ENCODE peak calls at places on chromosomes 16 and 17, in eight cellular contexts. One of them, this sample, is unnamed.

GRCh38 chr17:7988750-7989178 is 13.7 kb upstream of the GUCY2D start:
- DNase-seq in stimulated activated CD4-positive, alpha-beta T cell treated with anti-CD3 and anti-CD28 coated beads, Interleukin-1b, Interleukin-23, amount 100 ng/mL, for 1 hour: no peak
- DNase-seq in NCI-H2081: peak; percentile 62
- DNase-seq in RWPE1: peak; percentile 55
- DNase-seq in ELF-1: no peak
- DNase-seq in amniotic epithelial cell: peak; percentile 87
- DNase-seq in effector CD4-positive, alpha-beta T cell: peak; percentile 62
- DNase-seq in HFFc6: peak; percentile 91
- DNase-seq in this sample: peak; percentile 86

GRCh38 chr17:72535346-72535745 is 414.5 kb downstream of the SOX9 start:
- DNase-seq in stimulated activated CD4-positive, alpha-beta T cell treated with anti-CD3 and anti-CD28 coated beads, Interleukin-1b, Interleukin-23, amount 100 ng/mL, for 1 hour: no peak
- DNase-seq in NCI-H2081: no peak
- DNase-seq in RWPE1: no peak
- DNase-seq in ELF-1: no peak
- DNase-seq in amniotic epithelial cell: no peak
- DNase-seq in effector CD4-positive, alpha-beta T cell: no peak
- DNase-seq in HFFc6: no peak
- DNase-seq in this sample: no peak

GRCh38 chr17:21460358-21460757 is 84.2 kb downstream of the KCNJ12 start:
- DNase-seq in stimulated activated CD4-positive, alpha-beta T cell treated with anti-CD3 and anti-CD28 coated beads, Interleukin-1b, Interleukin-23, amount 100 ng/mL, for 1 hour: no peak
- DNase-seq in NCI-H2081: no peak
- DNase-seq in RWPE1: no peak
- DNase-seq in ELF-1: no peak
- DNase-seq in amniotic epithelial cell: peak; percentile 90
- DNase-seq in effector CD4-positive, alpha-beta T cell: no peak
- DNase-seq in HFFc6: peak; percentile 22
- DNase-seq in this sample: no peak

GRCh38 chr16:15643453-15644305 is 725 bp upstream of the MARF1 start:
- DNase-seq in stimulated activated CD4-positive, alpha-beta T cell treated with anti-CD3 and anti-CD28 coated beads, Interleukin-1b, Interleukin-23, amount 100 ng/mL, for 1 hour: no peak
- DNase-seq in NCI-H2081: peak; percentile 53
- DNase-seq in RWPE1: peak; percentile 21
- DNase-seq in ELF-1: no peak
- DNase-seq in amniotic epithelial cell: peak; percentile 60
- DNase-seq in effector CD4-positive, alpha-beta T cell: no peak
- DNase-seq in HFFc6: peak; percentile 73
- DNase-seq in this sample: peak; percentile 45

GRCh38 chr16:84606081-84606875 is 11.6 kb downstream of the COTL1 start:
- DNase-seq in stimulated activated CD4-positive, alpha-beta T cell treated with anti-CD3 and anti-CD28 coated beads, Interleukin-1b, Interleukin-23, amount 100 ng/mL, for 1 hour: no peak
- DNase-seq in NCI-H2081: no peak
- DNase-seq in RWPE1: no peak
- DNase-seq in ELF-1: no peak
- DNase-seq in amniotic epithelial cell: no peak
- DNase-seq in effector CD4-positive, alpha-beta T cell: no peak
- DNase-seq in HFFc6: no peak
- DNase-seq in this sample: no peak

GRCh38 chr17:48625502-48626201 is 506 bp downstream of the HOXB9 start:
- DNase-seq in stimulated activated CD4-positive, alpha-beta T cell treated with anti-CD3 and anti-CD28 coated beads, Interleukin-1b, Interleukin-23, amount 100 ng/mL, for 1 hour: no peak
- DNase-seq in NCI-H2081: peak; percentile 56
- DNase-seq in RWPE1: peak; percentile 69
- DNase-seq in ELF-1: peak; percentile 85
- DNase-seq in amniotic epithelial cell: no peak
- DNase-seq in effector CD4-positive, alpha-beta T cell: no peak
- DNase-seq in HFFc6: no peak
- DNase-seq in this sample: peak; percentile 23

GRCh38 chr17:77209330-77209748 is 68.6 kb downstream of the SEC14L1 start:
- DNase-seq in stimulated activated CD4-positive, alpha-beta T cell treated with anti-CD3 and anti-CD28 coated beads, Interleukin-1b, Interleukin-23, amount 100 ng/mL, for 1 hour: no peak
- DNase-seq in NCI-H2081: peak; percentile 74
- DNase-seq in RWPE1: no peak
- DNase-seq in ELF-1: no peak
- DNase-seq in amniotic epithelial cell: no peak
- DNase-seq in effector CD4-positive, alpha-beta T cell: no peak
- DNase-seq in HFFc6: no peak
- DNase-seq in this sample: no peak

GRCh38 chr17:20989991-20990855 is 52.6 kb downstream of the USP22 start:
- DNase-seq in stimulated activated CD4-positive, alpha-beta T cell treated with anti-CD3 and anti-CD28 coated beads, Interleukin-1b, Interleukin-23, amount 100 ng/mL, for 1 hour: no peak
- DNase-seq in NCI-H2081: no peak
- DNase-seq in RWPE1: no peak
- DNase-seq in ELF-1: no peak
- DNase-seq in amniotic epithelial cell: no peak
- DNase-seq in effector CD4-positive, alpha-beta T cell: no peak
- DNase-seq in HFFc6: no peak
- DNase-seq in this sample: no peak

GRCh38 chr17:83204230-83204725 is 124.9 kb downstream of the METRNL start:
- DNase-seq in stimulated activated CD4-positive, alpha-beta T cell treated with anti-CD3 and anti-CD28 coated beads, Interleukin-1b, Interleukin-23, amount 100 ng/mL, for 1 hour: no peak
- DNase-seq in NCI-H2081: no peak
- DNase-seq in RWPE1: no peak
- DNase-seq in ELF-1: no peak
- DNase-seq in amniotic epithelial cell: no peak
- DNase-seq in effector CD4-positive, alpha-beta T cell: no peak
- DNase-seq in HFFc6: no peak
- DNase-seq in this sample: no peak

GRCh38 chr17:80347948-80348351 is 67.0 kb upstream of the ENDOV start:
- DNase-seq in stimulated activated CD4-positive, alpha-beta T cell treated with anti-CD3 and anti-CD28 coated beads, Interleukin-1b, Interleukin-23, amount 100 ng/mL, for 1 hour: no peak
- DNase-seq in NCI-H2081: no peak
- DNase-seq in RWPE1: no peak
- DNase-seq in ELF-1: no peak
- DNase-seq in amniotic epithelial cell: no peak
- DNase-seq in effector CD4-positive, alpha-beta T cell: no peak
- DNase-seq in HFFc6: no peak
- DNase-seq in this sample: no peak

GRCh38 chr16:29839822-29840221 is 19.6 kb downstream of the MVP start:
- DNase-seq in stimulated activated CD4-positive, alpha-beta T cell treated with anti-CD3 and anti-CD28 coated beads, Interleukin-1b, Interleukin-23, amount 100 ng/mL, for 1 hour: no peak
- DNase-seq in NCI-H2081: no peak
- DNase-seq in RWPE1: no peak
- DNase-seq in ELF-1: no peak
- DNase-seq in amniotic epithelial cell: peak; percentile 74
- DNase-seq in effector CD4-positive, alpha-beta T cell: no peak
- DNase-seq in HFFc6: no peak
- DNase-seq in this sample: no peak

GRCh38 chr16:86751081-86752030 is 173.0 kb downstream of the FOXL1 start:
- DNase-seq in stimulated activated CD4-positive, alpha-beta T cell treated with anti-CD3 and anti-CD28 coated beads, Interleukin-1b, Interleukin-23, amount 100 ng/mL, for 1 hour: no peak
- DNase-seq in NCI-H2081: no peak
- DNase-seq in RWPE1: peak; percentile 63
- DNase-seq in ELF-1: no peak
- DNase-seq in amniotic epithelial cell: peak; percentile 86
- DNase-seq in effector CD4-positive, alpha-beta T cell: no peak
- DNase-seq in HFFc6: peak; percentile 78
- DNase-seq in this sample: peak; percentile 73

GRCh38 chr17:82846061-82846691 is 6.4 kb upstream of the ZNF750 start:
- DNase-seq in stimulated activated CD4-positive, alpha-beta T cell treated with anti-CD3 and anti-CD28 coated beads, Interleukin-1b, Interleukin-23, amount 100 ng/mL, for 1 hour: no peak
- DNase-seq in NCI-H2081: no peak
- DNase-seq in RWPE1: no peak
- DNase-seq in ELF-1: no peak
- DNase-seq in amniotic epithelial cell: no peak
- DNase-seq in effector CD4-positive, alpha-beta T cell: no peak
- DNase-seq in HFFc6: no peak
- DNase-seq in this sample: no peak

GRCh38 chr17:81676906-81677305 is 6.7 kb downstream of the ARL16 start:
- DNase-seq in stimulated activated CD4-positive, alpha-beta T cell treated with anti-CD3 and anti-CD28 coated beads, Interleukin-1b, Interleukin-23, amount 100 ng/mL, for 1 hour: no peak
- DNase-seq in NCI-H2081: no peak
- DNase-seq in RWPE1: no peak
- DNase-seq in ELF-1: no peak
- DNase-seq in amniotic epithelial cell: no peak
- DNase-seq in effector CD4-positive, alpha-beta T cell: no peak
- DNase-seq in HFFc6: no peak
- DNase-seq in this sample: peak; percentile 27

GRCh38 chr16:3792472-3793012 is 75.2 kb upstream of the TRAP1 start:
- DNase-seq in stimulated activated CD4-positive, alpha-beta T cell treated with anti-CD3 and anti-CD28 coated beads, Interleukin-1b, Interleukin-23, amount 100 ng/mL, for 1 hour: no peak
- DNase-seq in NCI-H2081: no peak
- DNase-seq in RWPE1: no peak
- DNase-seq in ELF-1: no peak
- DNase-seq in amniotic epithelial cell: no peak
- DNase-seq in effector CD4-positive, alpha-beta T cell: no peak
- DNase-seq in HFFc6: no peak
- DNase-seq in this sample: no peak

GRCh38 chr17:6789146-6789545 is 13.1 kb downstream of the FBXO39 start:
- DNase-seq in stimulated activated CD4-positive, alpha-beta T cell treated with anti-CD3 and anti-CD28 coated beads, Interleukin-1b, Interleukin-23, amount 100 ng/mL, for 1 hour: no peak
- DNase-seq in NCI-H2081: no peak
- DNase-seq in RWPE1: no peak
- DNase-seq in ELF-1: no peak
- DNase-seq in amniotic epithelial cell: no peak
- DNase-seq in effector CD4-positive, alpha-beta T cell: no peak
- DNase-seq in HFFc6: no peak
- DNase-seq in this sample: peak; percentile 72

GRCh38 chr17:57107498-57108101 is 22.6 kb downstream of the AKAP1 start:
- DNase-seq in stimulated activated CD4-positive, alpha-beta T cell treated with anti-CD3 and anti-CD28 coated beads, Interleukin-1b, Interleukin-23, amount 100 ng/mL, for 1 hour: no peak
- DNase-seq in NCI-H2081: no peak
- DNase-seq in RWPE1: peak; percentile 30
- DNase-seq in ELF-1: no peak
- DNase-seq in amniotic epithelial cell: peak; percentile 42
- DNase-seq in effector CD4-positive, alpha-beta T cell: no peak
- DNase-seq in HFFc6: peak; percentile 65
- DNase-seq in this sample: peak; percentile 78

GRCh38 chr17:35918665-35919064 is 11.9 kb downstream of the RDM1 start:
- DNase-seq in stimulated activated CD4-positive, alpha-beta T cell treated with anti-CD3 and anti-CD28 coated beads, Interleukin-1b, Interleukin-23, amount 100 ng/mL, for 1 hour: no peak
- DNase-seq in NCI-H2081: no peak
- DNase-seq in RWPE1: no peak
- DNase-seq in ELF-1: no peak
- DNase-seq in amniotic epithelial cell: no peak
- DNase-seq in effector CD4-positive, alpha-beta T cell: no peak
- DNase-seq in HFFc6: no peak
- DNase-seq in this sample: peak; percentile 34

GRCh38 chr17:61488878-61489718 is 36.9 kb downstream of the TBX4 start:
- DNase-seq in stimulated activated CD4-positive, alpha-beta T cell treated with anti-CD3 and anti-CD28 coated beads, Interleukin-1b, Interleukin-23, amount 100 ng/mL, for 1 hour: no peak
- DNase-seq in NCI-H2081: no peak
- DNase-seq in RWPE1: no peak
- DNase-seq in ELF-1: no peak
- DNase-seq in amniotic epithelial cell: no peak
- DNase-seq in effector CD4-positive, alpha-beta T cell: no peak
- DNase-seq in HFFc6: no peak
- DNase-seq in this sample: no peak

GRCh38 chr17:16322636-16323035 is 30.6 kb downstream of the CENPV start:
- DNase-seq in stimulated activated CD4-positive, alpha-beta T cell treated with anti-CD3 and anti-CD28 coated beads, Interleukin-1b, Interleukin-23, amount 100 ng/mL, for 1 hour: no peak
- DNase-seq in NCI-H2081: no peak
- DNase-seq in RWPE1: no peak
- DNase-seq in ELF-1: no peak
- DNase-seq in amniotic epithelial cell: peak; percentile 68
- DNase-seq in effector CD4-positive, alpha-beta T cell: no peak
- DNase-seq in HFFc6: peak; percentile 90
- DNase-seq in this sample: no peak

GRCh38 chr17:75632428-75632827 is 806 bp upstream of the SMIM5 start:
- DNase-seq in stimulated activated CD4-positive, alpha-beta T cell treated with anti-CD3 and anti-CD28 coated beads, Interleukin-1b, Interleukin-23, amount 100 ng/mL, for 1 hour: no peak
- DNase-seq in NCI-H2081: no peak
- DNase-seq in RWPE1: no peak
- DNase-seq in ELF-1: no peak
- DNase-seq in amniotic epithelial cell: no peak
- DNase-seq in effector CD4-positive, alpha-beta T cell: no peak
- DNase-seq in HFFc6: no peak
- DNase-seq in this sample: no peak

GRCh38 chr17:76547183-76547641 is 7.4 kb downstream of the PRCD start:
- DNase-seq in stimulated activated CD4-positive, alpha-beta T cell treated with anti-CD3 and anti-CD28 coated beads, Interleukin-1b, Interleukin-23, amount 100 ng/mL, for 1 hour: peak; percentile 33
- DNase-seq in NCI-H2081: peak; percentile 23
- DNase-seq in RWPE1: no peak
- DNase-seq in ELF-1: peak; percentile 64
- DNase-seq in amniotic epithelial cell: peak; percentile 66
- DNase-seq in effector CD4-positive, alpha-beta T cell: peak; percentile 52
- DNase-seq in HFFc6: peak; percentile 71
- DNase-seq in this sample: peak; percentile 65

GRCh38 chr17:74883241-74883750 is 10.1 kb downstream of the FADS6 start:
- DNase-seq in stimulated activated CD4-positive, alpha-beta T cell treated with anti-CD3 and anti-CD28 coated beads, Interleukin-1b, Interleukin-23, amount 100 ng/mL, for 1 hour: no peak
- DNase-seq in NCI-H2081: no peak
- DNase-seq in RWPE1: no peak
- DNase-seq in ELF-1: no peak
- DNase-seq in amniotic epithelial cell: no peak
- DNase-seq in effector CD4-positive, alpha-beta T cell: no peak
- DNase-seq in HFFc6: no peak
- DNase-seq in this sample: peak; percentile 39

GRCh38 chr17:44990994-44991393 is 22.9 kb upstream of the C1QL1 start:
- DNase-seq in stimulated activated CD4-positive, alpha-beta T cell treated with anti-CD3 and anti-CD28 coated beads, Interleukin-1b, Interleukin-23, amount 100 ng/mL, for 1 hour: no peak
- DNase-seq in NCI-H2081: no peak
- DNase-seq in RWPE1: no peak
- DNase-seq in ELF-1: no peak
- DNase-seq in amniotic epithelial cell: no peak
- DNase-seq in effector CD4-positive, alpha-beta T cell: no peak
- DNase-seq in HFFc6: no peak
- DNase-seq in this sample: no peak

GRCh38 chr17:64531955-64532371 is 25.2 kb downstream of the CEP95 start:
- DNase-seq in stimulated activated CD4-positive, alpha-beta T cell treated with anti-CD3 and anti-CD28 coated beads, Interleukin-1b, Interleukin-23, amount 100 ng/mL, for 1 hour: no peak
- DNase-seq in NCI-H2081: no peak
- DNase-seq in RWPE1: no peak
- DNase-seq in ELF-1: no peak
- DNase-seq in amniotic epithelial cell: no peak
- DNase-seq in effector CD4-positive, alpha-beta T cell: no peak
- DNase-seq in HFFc6: no peak
- DNase-seq in this sample: no peak

GRCh38 chr16:10805362-10805761 is 13.2 kb downstream of the TVP23A start:
- DNase-seq in stimulated activated CD4-positive, alpha-beta T cell treated with anti-CD3 and anti-CD28 coated beads, Interleukin-1b, Interleukin-23, amount 100 ng/mL, for 1 hour: no peak
- DNase-seq in NCI-H2081: no peak
- DNase-seq in RWPE1: no peak
- DNase-seq in ELF-1: no peak
- DNase-seq in amniotic epithelial cell: peak; percentile 11
- DNase-seq in effector CD4-positive, alpha-beta T cell: no peak
- DNase-seq in HFFc6: no peak
- DNase-seq in this sample: no peak

GRCh38 chr17:55641559-55642160 is 81.0 kb downstream of the TMEM100 start:
- DNase-seq in stimulated activated CD4-positive, alpha-beta T cell treated with anti-CD3 and anti-CD28 coated beads, Interleukin-1b, Interleukin-23, amount 100 ng/mL, for 1 hour: no peak
- DNase-seq in NCI-H2081: no peak
- DNase-seq in RWPE1: no peak
- DNase-seq in ELF-1: peak; percentile 53
- DNase-seq in amniotic epithelial cell: peak; percentile 71
- DNase-seq in effector CD4-positive, alpha-beta T cell: no peak
- DNase-seq in HFFc6: peak; percentile 59
- DNase-seq in this sample: peak; percentile 66

GRCh38 chr16:85123891-85124635 is 11.8 kb upstream of the CIBAR2 start:
- DNase-seq in stimulated activated CD4-positive, alpha-beta T cell treated with anti-CD3 and anti-CD28 coated beads, Interleukin-1b, Interleukin-23, amount 100 ng/mL, for 1 hour: no peak
- DNase-seq in NCI-H2081: no peak
- DNase-seq in RWPE1: peak; percentile 26
- DNase-seq in ELF-1: peak; percentile 69
- DNase-seq in amniotic epithelial cell: no peak
- DNase-seq in effector CD4-positive, alpha-beta T cell: no peak
- DNase-seq in HFFc6: peak; percentile 94
- DNase-seq in this sample: peak; percentile 87

GRCh38 chr16:74465851-74466685 is 44.8 kb upstream of the CLEC18B start:
- DNase-seq in stimulated activated CD4-positive, alpha-beta T cell treated with anti-CD3 and anti-CD28 coated beads, Interleukin-1b, Interleukin-23, amount 100 ng/mL, for 1 hour: no peak
- DNase-seq in NCI-H2081: no peak
- DNase-seq in RWPE1: no peak
- DNase-seq in ELF-1: no peak
- DNase-seq in amniotic epithelial cell: no peak
- DNase-seq in effector CD4-positive, alpha-beta T cell: no peak
- DNase-seq in HFFc6: no peak
- DNase-seq in this sample: no peak

GRCh38 chr16:86171329-86171728 is 272.4 kb downstream of the IRF8 start:
- DNase-seq in stimulated activated CD4-positive, alpha-beta T cell treated with anti-CD3 and anti-CD28 coated beads, Interleukin-1b, Interleukin-23, amount 100 ng/mL, for 1 hour: no peak
- DNase-seq in NCI-H2081: no peak
- DNase-seq in RWPE1: no peak
- DNase-seq in ELF-1: no peak
- DNase-seq in amniotic epithelial cell: peak; percentile 100
- DNase-seq in effector CD4-positive, alpha-beta T cell: no peak
- DNase-seq in HFFc6: peak; percentile 88
- DNase-seq in this sample: no peak

GRCh38 chr16:22861585-22861984 is 47.6 kb downstream of the HS3ST2 start:
- DNase-seq in stimulated activated CD4-positive, alpha-beta T cell treated with anti-CD3 and anti-CD28 coated beads, Interleukin-1b, Interleukin-23, amount 100 ng/mL, for 1 hour: no peak
- DNase-seq in NCI-H2081: no peak
- DNase-seq in RWPE1: no peak
- DNase-seq in ELF-1: no peak
- DNase-seq in amniotic epithelial cell: no peak
- DNase-seq in effector CD4-positive, alpha-beta T cell: no peak
- DNase-seq in HFFc6: no peak
- DNase-seq in this sample: no peak

GRCh38 chr17:42276609-42277341 is 584 bp upstream of the STAT5B start:
- DNase-seq in stimulated activated CD4-positive, alpha-beta T cell treated with anti-CD3 and anti-CD28 coated beads, Interleukin-1b, Interleukin-23, amount 100 ng/mL, for 1 hour: no peak
- DNase-seq in NCI-H2081: no peak
- DNase-seq in RWPE1: peak; percentile 57
- DNase-seq in ELF-1: peak; percentile 61
- DNase-seq in amniotic epithelial cell: peak; percentile 85
- DNase-seq in effector CD4-positive, alpha-beta T cell: no peak
- DNase-seq in HFFc6: peak; percentile 78
- DNase-seq in this sample: peak; percentile 54

This sample was measured in epithelial cell of esophagus.